ENCODE peak calls at places on chromosomes 12 and 14, in five cellular contexts. M is sigmoid colon, T is PC-3, Y is GM23248, U is uterus. N is an unnamed sample. For H3K36me3 and H3K4me1, the result is how much of the 10 kb centered on the place peaks cover.

GRCh38 chr14:49915085-49915484 is 22.2 kb downstream of the ARF6 start:
- DNase-seq in M (no peak), T (no peak), Y (no peak), U (no peak), N (no peak)

GRCh38 chr14:77275041-77275854 is 4.2 kb upstream of the NGB start:
- DNase-seq in M (no peak), T (no peak), Y (no peak), U (no peak), N (no peak)

GRCh38 chr12:4032906-4033628 is 159.9 kb upstream of the PARP11 start:
- DNase-seq in M (no peak), T (peak), Y (peak), U (no peak), N (no peak)

GRCh38 chr14:50871914-50872732 is at the start of gene ABHD12B:
- DNase-seq in M (no peak), T (no peak), Y (peak), U (no peak), N (no peak)

GRCh38 chr12:7667025-7667575 is 1.4 kb upstream of the APOBEC1 start:
- DNase-seq in M (no peak), T (peak), Y (peak), U (no peak), N (no peak)

GRCh38 chr12:13362260-13362841 is 165.8 kb downstream of the EMP1 start:
- DNase-seq in M (peak), T (peak), Y (peak), U (no peak), N (peak)

GRCh38 chr12:130334937-130335336 is 2.8 kb upstream of the PIWIL1 start:
- DNase-seq in M (no peak), T (no peak), Y (no peak), U (no peak), N (no peak)

GRCh38 chr14:21933681-21934080 is 260.1 kb upstream of the OR4E1 start:
- DNase-seq in M (no peak), T (peak), Y (no peak), U (no peak), N (no peak)

GRCh38 chr14:39781466-39781865 is 349.2 kb upstream of the FBXO33 start:
- DNase-seq in M (no peak), T (no peak), Y (no peak), U (no peak), N (no peak)

GRCh38 chr12:81083906-81084513 is 6.1 kb downstream of the ACSS3 start:
- DNase-seq in M (no peak), T (no peak), Y (no peak), U (peak), N (no peak)

GRCh38 chr14:99143793-99144192 is 128.2 kb downstream of the BCL11B start:
- DNase-seq in M (peak), T (no peak), Y (no peak), U (no peak), N (no peak)

GRCh38 chr14:73685328-73685727 is 28.9 kb downstream of the PNMA1 start:
- DNase-seq in M (no peak), T (no peak), Y (no peak), U (no peak), N (no peak)

GRCh38 chr12:39763071-39763893 is 143.7 kb upstream of the ABCD2 start:
- DNase-seq in M (no peak), T (no peak), Y (no peak), U (no peak), N (no peak)

GRCh38 chr14:71142375-71143038 is 235.2 kb downstream of the PCNX1 start:
- DNase-seq in M (no peak), T (peak), Y (peak), U (no peak), N (no peak)

GRCh38 chr12:51065530-51065929 is 17.4 kb downstream of the LETMD1 start:
- DNase-seq in M (no peak), T (peak), Y (no peak), U (no peak), N (no peak)
- H3K36me3 ChIP-seq in M (half or more), T (half or more), Y (half or more), U (under half), N (under half)

DNA sequence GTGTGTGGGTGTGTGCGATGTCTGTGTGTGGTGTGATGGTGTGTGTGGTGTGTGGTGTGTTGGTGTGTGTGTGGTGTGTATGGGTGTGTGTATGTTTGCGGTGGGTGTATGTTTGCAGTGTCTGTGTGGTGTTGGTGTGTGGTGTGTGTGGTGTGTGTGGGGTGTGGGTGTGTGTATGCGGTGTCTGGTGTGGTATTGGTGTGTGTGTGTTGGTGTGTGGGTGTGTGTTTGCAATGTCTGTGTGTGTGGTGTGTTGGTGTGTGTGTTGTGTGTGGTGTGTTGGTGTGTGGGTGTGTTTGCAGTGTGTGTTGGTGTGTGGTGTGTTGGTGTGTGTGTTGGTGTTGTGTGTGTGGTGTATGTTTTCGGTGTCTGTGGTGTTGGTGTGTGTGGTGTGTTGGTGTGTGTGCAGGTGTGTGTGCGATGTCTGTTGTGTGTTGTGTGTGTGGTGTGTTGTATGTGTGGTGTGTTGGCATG is 15.7 kb downstream of the MLXIP start:
- DNase-seq in M (peak), T (no peak), Y (no peak), U (no peak), N (no peak)
- H3K4me1 ChIP-seq in M (under half), T (under half), Y (under half), U (under half), N (half or more)

DNA sequence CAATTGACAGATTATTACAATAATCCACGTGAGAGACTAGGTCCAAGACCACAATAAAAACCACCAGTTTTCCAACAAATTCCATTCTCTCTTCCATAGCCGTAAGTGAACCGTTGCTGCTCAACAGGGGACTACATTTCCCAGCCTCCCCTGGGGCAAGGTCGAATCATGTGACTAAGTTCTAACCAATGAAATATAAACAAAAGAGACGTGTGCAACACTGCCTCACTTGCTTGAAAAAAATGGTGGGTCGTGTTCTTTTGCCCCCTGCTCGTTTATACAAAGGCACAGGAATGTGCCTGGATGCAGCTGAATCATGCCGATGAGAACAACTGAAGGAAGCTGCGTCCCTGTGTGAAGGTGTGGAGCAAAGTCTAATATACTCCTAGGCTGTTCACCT is 51.1 kb downstream of the HSPB8 start:
- DNase-seq in M (no peak), T (peak), Y (peak), U (no peak), N (no peak)
- H3K4me3 ChIP-seq in M (peak), T (no peak), Y (no peak), U (no peak), N (no peak)

DNA sequence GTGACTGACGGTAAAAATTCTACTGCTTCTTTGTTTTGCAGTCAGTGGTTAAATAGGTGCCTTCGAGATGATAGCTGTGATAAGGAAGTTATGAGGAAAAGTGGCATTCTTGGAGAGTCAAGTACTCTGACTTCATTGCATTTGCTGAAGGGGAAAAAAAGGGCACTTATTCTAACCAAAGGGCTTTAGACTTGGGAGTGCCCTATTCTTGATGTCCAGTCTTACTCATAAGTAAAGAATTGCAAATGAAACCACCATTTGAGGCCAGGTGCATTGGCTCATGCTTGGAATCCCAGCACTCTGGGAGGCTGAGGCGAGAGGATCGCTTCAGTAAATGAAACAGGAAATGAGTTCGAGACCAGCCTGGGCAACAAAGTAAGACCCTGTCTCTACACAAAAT is 40.3 kb downstream of the BRAP start:
- DNase-seq in M (no peak), T (peak), Y (no peak), U (no peak), N (no peak)
- H3K36me3 ChIP-seq in M (under half), T (under half), Y (under half), U (under half), N (half or more)

N was measured in tibial artery.